ENCODE peak calls at places on chromosome 6, in four cellular contexts. P, Q, K and N are unnamed samples.

GRCh38 chr6:72683797-72684196 is 61.9 kb downstream of the KCNQ5 start:
- DNase-seq in K (no peak), P (no peak), Q (no peak), N (no peak)

GRCh38 chr6:1609662-1610496 is at the start of gene FOXC1:
- DNase-seq in K (peak), Q (peak), P (peak), N (no peak)

GRCh38 chr6:104322849-104323248 is 536.9 kb downstream of the HACE1 start:
- DNase-seq in P (no peak), K (no peak), Q (no peak), N (no peak)

GRCh38 chr6:93721386-93722048 is 302.2 kb upstream of the EPHA7 start:
- DNase-seq in K (no peak), Q (no peak), P (peak), N (no peak)

GRCh38 chr6:106060167-106060566 is 26.0 kb upstream of the PRDM1 start:
- DNase-seq in P (no peak), Q (no peak), K (no peak), N (no peak)

GRCh38 chr6:29071831-29072723 is 15.0 kb downstream of the OR2B3 start:
- DNase-seq in K (no peak), P (peak), Q (peak), N (no peak)

GRCh38 chr6:128131036-128131435 is 230.2 kb upstream of the THEMIS start:
- DNase-seq in Q (no peak), K (no peak), P (no peak), N (no peak)

GRCh38 chr6:30682181-30683117 is 4.0 kb downstream of the PPP1R18 start:
- DNase-seq in P (peak), Q (peak), K (peak), N (peak)

GRCh38 chr6:158629376-158630221 is 14.9 kb downstream of the DYNLT1 start:
- DNase-seq in P (no peak), K (peak), Q (no peak), N (peak)

GRCh38 chr6:142322504-142323198 is 20.8 kb downstream of the ADGRG6 start:
- DNase-seq in P (no peak), Q (no peak), K (no peak), N (no peak)

GRCh38 chr6:26472549-26473245 is 14.9 kb downstream of the BTN2A1 start:
- DNase-seq in Q (no peak), P (no peak), K (no peak), N (no peak)

GRCh38 chr6:54138795-54139194 is 27.6 kb downstream of the MLIP start:
- DNase-seq in P (no peak), K (no peak), Q (no peak), N (no peak)

GRCh38 chr6:160661129-160661723 is 2.8 kb downstream of the LPA start:
- DNase-seq in P (no peak), K (no peak), Q (no peak), N (no peak)

GRCh38 chr6:155278319-155279049 is 14.7 kb downstream of the CLDN20 start:
- DNase-seq in K (no peak), Q (no peak), P (no peak), N (no peak)

GRCh38 chr6:102387351-102388033 is 994.0 kb downstream of the GRIK2 start:
- DNase-seq in Q (no peak), K (no peak), P (no peak), N (no peak)

GRCh38 chr6:150355932-150356331 is 12.9 kb upstream of the IYD start:
- DNase-seq in P (no peak), Q (no peak), K (no peak), N (no peak)

GRCh38 chr6:40642190-40642589 is 55.0 kb upstream of the LRFN2 start:
- DNase-seq in P (no peak), K (no peak), Q (no peak), N (no peak)
- TF ChIP-seq POLR2A in P (no peak), K (no peak), Q (no peak), N (no peak)

GRCh38 chr6:46290916-46291633 is 120.3 kb upstream of the ENPP5 start:
- DNase-seq in Q (no peak), K (no peak), P (no peak), N (no peak)
- H3K4me3 ChIP-seq in Q (no peak), K (no peak), P (no peak), N (no peak)

DNA sequence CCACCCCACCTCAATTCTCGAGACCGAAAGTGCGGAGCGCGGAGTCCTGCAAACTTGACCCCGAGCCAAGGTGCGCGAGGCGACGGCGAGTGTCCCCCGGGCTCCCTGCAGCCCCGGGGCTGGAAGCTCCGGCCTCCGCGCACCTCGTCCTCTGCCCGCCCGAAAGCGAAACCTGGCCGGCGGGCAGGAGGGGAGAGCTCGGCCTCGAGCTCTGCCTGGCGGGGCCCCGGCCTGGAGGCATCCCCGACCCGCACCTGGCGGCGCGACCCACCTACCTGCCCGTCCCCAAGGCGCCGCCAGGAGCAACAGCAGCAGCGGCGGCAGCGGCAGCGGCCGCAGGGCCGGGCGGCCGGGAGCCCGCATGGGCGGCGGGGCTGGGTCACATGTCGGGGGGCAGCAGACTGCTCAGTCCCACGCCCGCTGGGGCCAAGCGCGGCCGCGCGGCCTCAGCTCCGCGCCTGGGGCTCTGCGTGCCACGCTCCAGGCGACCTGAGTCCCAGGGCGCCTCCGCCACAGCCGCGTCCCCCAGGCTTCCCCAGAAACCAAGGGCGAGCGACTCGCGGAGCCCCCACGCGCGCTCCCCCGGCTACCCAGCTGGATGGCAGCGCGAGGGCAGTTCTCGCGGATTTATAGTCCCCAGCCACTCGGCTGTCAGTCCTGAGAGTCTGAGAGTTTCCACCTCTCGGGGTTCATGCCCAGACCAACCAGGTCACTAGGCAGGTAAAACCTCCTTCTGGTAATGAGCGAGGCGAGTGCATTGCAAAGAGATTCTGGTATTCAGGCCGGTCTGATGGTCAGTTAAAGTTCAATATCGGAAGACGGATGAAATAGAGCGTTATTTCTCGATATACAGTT is at the start of gene IL20RA:
- DNase-seq in P (no peak), Q (peak), K (peak), N (no peak)
- TF ChIP-seq POLR2A in P (no peak), Q (peak), K (no peak), N (no peak)

DNA sequence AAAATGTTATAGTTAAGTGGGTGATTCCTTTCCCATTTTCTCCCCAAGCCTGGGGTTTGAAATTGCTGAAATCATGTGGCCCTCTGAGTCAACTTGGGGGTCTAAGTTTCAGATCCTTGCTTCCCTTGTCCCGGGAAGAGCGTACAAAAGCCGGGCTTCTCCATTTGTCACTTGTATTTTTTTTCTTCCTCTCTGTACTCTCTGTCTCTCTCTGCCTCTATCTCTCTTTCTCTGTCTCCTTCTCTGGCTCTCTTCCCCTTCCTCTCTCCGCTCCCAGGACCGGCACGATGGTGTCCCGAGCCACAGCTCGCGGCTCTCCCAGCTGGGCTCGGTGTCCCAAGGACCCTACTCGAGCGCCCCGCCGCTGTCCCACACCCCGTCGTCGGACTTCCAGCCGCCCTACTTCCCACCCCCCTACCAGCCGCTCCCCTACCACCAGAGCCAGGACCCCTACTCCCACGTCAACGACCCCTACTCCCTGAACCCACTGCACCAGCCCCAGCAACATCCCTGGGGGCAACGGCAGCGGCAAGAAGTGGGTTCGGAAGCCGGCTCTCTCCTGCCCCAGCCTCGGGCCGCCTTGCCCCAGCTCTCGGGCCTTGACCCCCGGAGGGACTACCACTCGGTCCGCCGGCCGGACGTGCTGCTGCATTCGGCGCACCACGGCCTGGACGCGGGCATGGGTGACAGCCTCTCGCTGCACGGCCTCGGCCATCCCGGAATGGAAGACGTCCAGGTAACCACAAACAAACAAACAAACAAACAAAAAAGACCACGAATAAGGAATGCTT is 4.7 kb downstream of the TFAP2B start:
- DNase-seq in K (no peak), P (no peak), Q (no peak), N (no peak)
- H3K4me3 ChIP-seq in K (no peak), P (no peak), Q (no peak), N (no peak)

DNA sequence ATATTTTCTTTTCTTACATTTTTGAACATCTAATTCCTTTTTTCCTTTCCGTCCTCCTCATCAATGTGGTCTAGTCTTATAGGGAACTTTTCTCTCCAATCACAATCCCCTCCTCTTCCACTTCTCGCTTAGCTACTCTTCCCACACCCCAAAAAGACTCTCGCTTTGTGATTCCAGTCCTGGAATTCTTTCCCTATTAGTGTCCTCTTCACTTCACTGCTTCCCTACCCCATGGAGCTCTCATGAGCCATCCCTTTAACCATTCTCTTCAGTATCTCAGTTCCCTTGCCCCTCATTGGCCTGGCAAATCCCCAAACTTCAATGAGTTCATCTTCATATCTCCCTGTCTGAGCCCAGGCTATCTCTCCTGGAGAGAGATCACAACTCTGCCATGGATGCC is 55.3 kb upstream of the CEP85L start:
- DNase-seq in P (no peak), K (no peak), Q (no peak), N (no peak)
- TF ChIP-seq POLR2A in P (no peak), K (no peak), Q (no peak), N (no peak)

GRCh38 chr6:52995913-52996685 is 1.0 kb upstream of the GSTA4 start:
- DNase-seq in Q (peak), P (peak), K (no peak), N (peak)
- H3K4me3 ChIP-seq in Q (no peak), P (peak), K (peak), N (peak)

GRCh38 chr6:3033652-3034051 is 34.0 kb downstream of the NQO2 start:
- DNase-seq in Q (no peak), K (no peak), P (no peak), N (no peak)

GRCh38 chr6:3032986-3033385 is 33.3 kb downstream of the NQO2 start:
- DNase-seq in K (no peak), P (peak), Q (no peak), N (no peak)

GRCh38 chr6:3037578-3038365 is 30.5 kb upstream of the RIPK1 start:
- DNase-seq in P (no peak), Q (no peak), K (no peak), N (no peak)

GRCh38 chr6:3036861-3037469 is 31.3 kb upstream of the RIPK1 start:
- DNase-seq in P (no peak), K (no peak), Q (no peak), N (no peak)

DNA sequence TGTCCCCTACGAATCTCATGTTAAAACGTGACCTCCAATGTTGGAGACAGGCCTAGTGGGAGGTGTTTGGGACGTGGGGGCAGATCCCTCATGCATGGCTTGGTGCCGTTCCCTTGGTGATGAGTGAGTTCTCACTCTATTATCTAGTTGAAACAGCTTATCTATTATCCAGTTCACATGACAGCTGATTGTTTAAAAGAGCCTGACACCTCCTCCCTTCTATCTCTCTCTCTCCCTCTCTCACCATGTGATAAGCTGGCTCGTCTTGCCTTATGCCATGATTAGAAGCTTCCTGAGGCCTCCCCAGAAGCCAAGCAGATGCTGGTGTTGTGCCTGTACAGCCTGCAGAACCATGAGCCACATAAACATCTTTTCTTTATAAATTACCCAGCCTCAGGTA is 32.9 kb upstream of the RIPK1 start:
- DNase-seq in P (no peak), Q (no peak), K (no peak), N (no peak)
- TF ChIP-seq POLR2A in P (no peak), Q (no peak), K (no peak), N (no peak)